ENCODE peak calls at places on chromosome 22, in five cellular contexts. D, X, S, J and U are unnamed samples.

GRCh38 chr22:21621891-21622623 is 7.8 kb downstream of the YDJC start:
- DNase-seq in X (no peak), D (peak; percentile 50), S (no peak), J (no peak), U (no peak)

GRCh38 chr22:45185718-45186511 is 22.2 kb downstream of the NUP50 start:
- DNase-seq in S (no peak), D (no peak), X (no peak), J (no peak), U (no peak)

GRCh38 chr22:47225080-47225930 is 462.9 kb downstream of the TBC1D22A start:
- DNase-seq in S (no peak), J (no peak), X (no peak), D (no peak), U (no peak)

GRCh38 chr22:38569181-38569971 is 607 bp downstream of the DMC1 start:
- DNase-seq in D (no peak), S (no peak), X (no peak), J (no peak), U (no peak)

GRCh38 chr22:47012589-47013365 is 250.3 kb downstream of the TBC1D22A start:
- DNase-seq in J (no peak), X (no peak), D (peak; percentile 21), S (peak; percentile 37), U (no peak)

GRCh38 chr22:16789860-16790493 is 35.2 kb downstream of the XKR3 start:
- DNase-seq in J (no peak), S (no peak), X (no peak), D (no peak), U (no peak)

GRCh38 chr22:22896601-22897000 is 9.0 kb downstream of the IGLL5 start:
- DNase-seq in D (no peak), S (no peak), X (no peak), J (no peak), U (no peak)

GRCh38 chr22:35634015-35634414 is 14.2 kb upstream of the APOL6 start:
- DNase-seq in J (no peak), D (no peak), X (no peak), S (no peak), U (no peak)

GRCh38 chr22:46119729-46120419 is 30.5 kb upstream of the PPARA start:
- DNase-seq in D (peak; percentile 93), S (no peak), J (no peak), X (no peak), U (no peak)

GRCh38 chr22:43782448-43782847 is 29.7 kb downstream of the EFCAB6 start:
- DNase-seq in X (no peak), S (no peak), D (no peak), J (no peak), U (no peak)

GRCh38 chr22:20748820-20749428 is 25.0 kb upstream of the SERPIND1 start:
- DNase-seq in J (no peak), X (no peak), D (no peak), S (peak; percentile 26), U (no peak)

GRCh38 chr22:41551882-41552582 is 7.8 kb upstream of the POLR3H start:
- DNase-seq in J (no peak), S (no peak), X (no peak), D (no peak), U (no peak)

GRCh38 chr22:29344137-29344536 is 28.6 kb upstream of the RASL10A start:
- DNase-seq in J (peak; percentile 84), X (peak; percentile 83), S (peak; percentile 79), D (peak; percentile 77), U (peak; percentile 74)

GRCh38 chr22:30828187-30829155 is 133.8 kb downstream of the OSBP2 start:
- DNase-seq in X (no peak), S (no peak), J (no peak), D (no peak), U (no peak)

GRCh38 chr22:23393721-23394320 is 186.3 kb downstream of the IGLL1 start:
- DNase-seq in J (no peak), S (no peak), D (no peak), X (no peak), U (no peak)

GRCh38 chr22:38276161-38276560 is 3.4 kb upstream of the TMEM184B start:
- DNase-seq in D (no peak), S (no peak), X (no peak), J (no peak), U (no peak)

GRCh38 chr22:32531228-32531627 is 56.6 kb downstream of the FBXO7 start:
- DNase-seq in X (no peak), D (no peak), S (no peak), J (no peak), U (no peak)

GRCh38 chr22:20508815-20509271 is 1.4 kb downstream of the MED15 start:
- DNase-seq in D (no peak), X (no peak), J (no peak), S (no peak), U (no peak)

GRCh38 chr22:49753961-49754673 is 73.6 kb downstream of the BRD1 start:
- DNase-seq in S (no peak), J (no peak), X (no peak), D (no peak), U (no peak)

GRCh38 chr22:39177456-39177775 is 24.9 kb upstream of the CBX7 start:
- DNase-seq in X (no peak), D (no peak), S (no peak), J (no peak), U (no peak)

GRCh38 chr22:27526851-27527250 is 274.7 kb downstream of the MN1 start:
- DNase-seq in D (no peak), S (no peak), X (no peak), J (no peak), U (no peak)

GRCh38 chr22:19709063-19709769 is 5.1 kb upstream of the SEPTIN5 start:
- DNase-seq in S (no peak), D (no peak), X (no peak), J (no peak), U (no peak)

GRCh38 chr22:28014141-28015055 is 95.3 kb upstream of the PITPNB start:
- DNase-seq in X (no peak), J (no peak), S (no peak), D (no peak), U (no peak)

GRCh38 chr22:20823264-20823663 is 35.3 kb downstream of the PI4KA start:
- DNase-seq in S (no peak), J (no peak), D (no peak), X (no peak), U (no peak)

GRCh38 chr22:49760280-49760629 is 67.4 kb downstream of the BRD1 start:
- DNase-seq in D (no peak), J (no peak), X (no peak), S (no peak), U (no peak)

GRCh38 chr22:42844756-42845155 is 12.3 kb downstream of the ARFGAP3 start:
- DNase-seq in X (peak; percentile 44), S (no peak), D (peak; percentile 36), J (no peak), U (no peak)

GRCh38 chr22:31394326-31394725 is 5.1 kb upstream of the DRG1 start:
- DNase-seq in S (no peak), D (no peak), X (no peak), J (no peak), U (no peak)

GRCh38 chr22:50012201-50013181 is at the start of gene IL17REL:
- DNase-seq in S (no peak), X (no peak), J (peak; percentile 4), D (no peak), U (no peak)

GRCh38 chr22:41620646-41621098 is at the start of gene DESI1:
- DNase-seq in S (no peak), D (no peak), J (no peak), X (peak; percentile 47), U (no peak)

GRCh38 chr22:31284241-31284745 is 8.0 kb downstream of the PIK3IP1 start:
- DNase-seq in X (no peak), S (no peak), D (no peak), J (no peak), U (no peak)